ENCODE peak calls at places on chromosome 5, in seven cellular contexts. M is IMR-90, A is keratinocyte, W is right atrium auricular region, U is heart right ventricle, Z is left ventricle myocardium inferior, K is psoas muscle. T is an unnamed sample. For H3K4me1 and H3K36me3, the result is how much of the 10 kb centered on the place peaks cover.

GRCh38 chr5:10635257-10635860 is 71.5 kb downstream of the ANKRD33B start:
- DNase-seq in M (peak), A (no peak), W (no peak), U (no peak), Z (no peak), K (no peak), T (no peak)

GRCh38 chr5:168219515-168220410 is 71.7 kb upstream of the WWC1 start:
- DNase-seq in M (peak), A (peak), W (peak), U (no peak), Z (no peak), K (no peak), T (no peak)

GRCh38 chr5:2888520-2889060 is 137.1 kb upstream of the IRX2 start:
- DNase-seq in M (no peak), A (no peak), W (no peak), U (no peak), Z (no peak), K (no peak), T (no peak)

GRCh38 chr5:166907314-166907713 is 1384.1 kb upstream of the WWC1 start:
- DNase-seq in M (no peak), A (no peak), W (no peak), U (no peak), Z (no peak), K (no peak), T (no peak)

GRCh38 chr5:85717203-85717563 is 900.6 kb upstream of the COX7C start:
- DNase-seq in M (no peak), A (no peak), W (no peak), U (no peak), Z (no peak), K (no peak), T (no peak)

GRCh38 chr5:60636001-60636400 is 64.0 kb downstream of the DEPDC1B start:
- DNase-seq in M (peak), A (no peak), W (no peak), U (no peak), Z (no peak), K (no peak), T (no peak)

GRCh38 chr5:146962801-146963355 is 84.3 kb upstream of the PPP2R2B start:
- DNase-seq in M (peak), A (no peak), W (no peak), U (no peak), Z (no peak), K (no peak), T (no peak)

GRCh38 chr5:74095871-74096270 is 469.9 kb downstream of the ARHGEF28 start:
- DNase-seq in M (peak), A (no peak), W (no peak), U (no peak), Z (no peak), K (no peak), T (no peak)

GRCh38 chr5:94776167-94776566 is 157.7 kb downstream of the SLF1 start:
- DNase-seq in M (no peak), A (no peak), W (no peak), U (no peak), Z (no peak), K (no peak), T (no peak)

GRCh38 chr5:161696992-161697391 is 11.5 kb downstream of the GABRA6 start:
- DNase-seq in M (no peak), A (no peak), W (no peak), U (no peak), Z (no peak), K (no peak), T (no peak)

GRCh38 chr5:168295574-168296201 is 4.2 kb downstream of the WWC1 start:
- DNase-seq in M (peak), A (no peak), W (no peak), U (no peak), Z (no peak), K (no peak), T (peak)

GRCh38 chr5:113205807-113206206 is 229.0 kb downstream of the TSSK1B start:
- DNase-seq in M (no peak), A (no peak), W (no peak), U (no peak), Z (no peak), K (no peak), T (no peak)

GRCh38 chr5:39058984-39059565 is 15.1 kb downstream of the RICTOR start:
- DNase-seq in M (no peak), A (no peak), W (no peak), U (no peak), Z (no peak), K (no peak), T (no peak)

GRCh38 chr5:101370240-101370639 is 467.2 kb upstream of the ST8SIA4 start:
- DNase-seq in M (no peak), A (no peak), W (no peak), U (no peak), Z (no peak), K (no peak), T (no peak)

GRCh38 chr5:106825379-106825778 is 845.4 kb downstream of the EFNA5 start:
- DNase-seq in M (peak), A (no peak), W (no peak), U (no peak), Z (no peak), K (no peak), T (no peak)

GRCh38 chr5:180785794-180786221 is 16.8 kb downstream of the MGAT1 start:
- DNase-seq in M (peak), A (no peak), W (no peak), U (no peak), Z (no peak), K (peak), T (peak)

GRCh38 chr5:141915881-141916336 is 7.8 kb upstream of the DELE1 start:
- DNase-seq in M (no peak), A (no peak), W (no peak), U (no peak), Z (peak), K (no peak), T (no peak)

GRCh38 chr5:172778223-172778814 is 7.3 kb upstream of the DUSP1 start:
- DNase-seq in M (peak), A (peak), W (no peak), U (no peak), Z (no peak), K (peak), T (no peak)

GRCh38 chr5:180333661-180334060 is 19.5 kb downstream of the GFPT2 start:
- DNase-seq in M (peak), A (no peak), W (no peak), U (no peak), Z (no peak), K (no peak), T (peak)

GRCh38 chr5:33824516-33825195 is 67.1 kb downstream of the ADAMTS12 start:
- DNase-seq in M (peak), A (no peak), W (no peak), U (no peak), Z (no peak), K (no peak), T (no peak)

GRCh38 chr5:129966071-129966470 is 61.8 kb downstream of the CHSY3 start:
- DNase-seq in M (no peak), A (no peak), W (no peak), U (no peak), Z (no peak), K (no peak), T (no peak)

DNA sequence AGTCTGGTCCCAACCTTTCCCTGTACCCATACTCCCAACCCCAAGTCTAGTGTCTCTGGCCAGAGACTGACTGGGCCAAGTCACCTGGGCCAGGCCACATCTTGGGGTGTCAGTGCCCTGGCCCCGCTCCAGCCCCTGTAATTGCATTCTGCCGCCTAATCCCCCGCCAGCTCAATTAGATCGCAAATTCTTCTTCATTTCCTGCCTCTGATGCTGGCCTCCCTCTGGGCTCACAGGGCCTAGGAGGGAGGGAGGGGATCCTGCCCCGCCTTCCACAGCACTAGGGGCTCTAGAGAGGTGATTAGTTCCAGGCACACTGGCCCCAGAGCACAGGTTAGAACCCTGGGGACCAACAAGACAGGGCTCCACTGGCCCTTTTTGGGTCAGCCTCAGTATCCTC is 5.5 kb downstream of the CXXC5 start:
- DNase-seq in M (no peak), A (no peak), W (no peak), U (no peak), Z (no peak), K (no peak), T (no peak)
- H3K4me1 ChIP-seq in M (half or more), A (under half), W (half or more), U (half or more), Z (half or more), K (half or more), T (half or more)

DNA sequence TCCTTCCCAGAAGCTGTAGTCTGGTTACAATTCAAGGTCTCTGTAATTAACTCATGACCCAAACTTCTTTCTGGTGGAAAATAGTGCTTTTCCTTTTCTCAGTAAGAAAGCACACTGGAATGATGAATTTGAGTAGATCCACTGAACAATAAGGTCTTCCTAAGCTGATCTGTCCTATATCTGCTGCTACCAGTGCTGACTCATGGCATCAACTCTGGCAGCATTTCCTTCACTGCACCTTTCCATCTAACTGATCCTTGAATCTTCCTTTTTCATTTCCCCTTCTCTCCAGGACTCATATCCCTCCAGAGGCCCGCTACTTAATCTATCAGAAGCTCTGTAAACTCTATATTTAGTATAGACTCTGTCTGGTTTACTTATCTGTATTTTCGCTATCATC is 192.0 kb upstream of the RPS23 start:
- DNase-seq in M (no peak), A (no peak), W (no peak), U (no peak), Z (no peak), K (no peak), T (no peak)
- H3K36me3 ChIP-seq in M (under half), A (under half), W (under half), U (under half), Z (under half), K (under half), T (under half)

DNA sequence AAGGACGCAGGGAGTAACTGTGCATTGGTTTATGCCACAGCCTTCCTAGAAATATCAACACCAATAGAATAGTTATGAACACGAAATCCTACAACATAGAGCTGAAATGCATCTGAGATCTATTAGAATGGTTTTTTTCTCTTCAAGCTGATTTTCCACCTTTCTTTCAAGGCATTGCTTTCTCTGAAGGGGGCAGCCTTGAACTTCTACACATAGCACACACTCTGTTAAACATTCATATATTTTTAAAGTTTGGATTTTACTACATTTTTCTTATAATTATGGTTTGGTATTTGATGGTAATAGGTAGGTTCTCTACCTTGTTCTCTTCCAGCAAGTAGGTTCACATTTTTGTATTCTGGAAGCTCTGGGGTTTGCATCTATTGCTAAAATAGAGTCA is 661.8 kb downstream of the SEMA5A start:
- DNase-seq in M (no peak), A (no peak), W (no peak), U (no peak), Z (no peak), K (no peak), T (no peak)
- TF ChIP-seq CTCF in M (no peak), A (peak), W (no peak), U (no peak), Z (no peak), K (no peak), T (no peak)

DNA sequence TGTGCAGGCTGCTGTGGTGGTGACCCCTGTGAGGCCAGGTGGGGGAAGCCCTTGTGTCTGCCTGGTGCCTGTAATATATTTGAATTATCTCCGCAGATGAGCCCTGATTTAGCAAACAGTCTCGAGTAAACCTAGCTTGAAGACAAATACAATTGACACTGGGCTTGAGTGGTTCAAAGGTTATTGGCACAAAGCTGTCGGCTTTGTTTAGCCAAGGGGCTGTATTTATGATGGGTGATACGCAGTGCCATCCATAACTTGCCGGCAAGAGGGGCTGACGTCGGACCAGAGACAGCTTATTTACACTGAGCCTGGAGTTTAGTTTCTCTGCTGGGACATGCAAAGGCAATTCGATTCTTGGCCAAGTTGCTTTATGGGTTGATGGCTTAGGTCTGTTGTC is 20.0 kb upstream of the PITX1 start:
- DNase-seq in M (no peak), A (no peak), W (no peak), U (no peak), Z (no peak), K (no peak), T (no peak)
- H3K4me1 ChIP-seq in M (under half), A (under half), W (under half), U (under half), Z (under half), K (under half), T (under half)

GRCh38 chr5:150131461-150131860 is 24.2 kb downstream of the PDGFRB start:
- DNase-seq in M (peak), A (no peak), W (no peak), U (no peak), Z (no peak), K (no peak), T (no peak)
- H3K36me3 ChIP-seq in M (half or more), A (under half), W (under half), U (under half), Z (under half), K (under half), T (under half)

T was measured in lower lobe of right lung.